ENCODE peak calls at places on chromosomes 16 and 17, in nine cellular contexts. G, I, L, A, K, U, M, Q and Y are unnamed samples.

GRCh38 chr17:21211825-21212479 is 2.0 kb downstream of the TMEM11 start:
- DNase-seq in K (no peak), M (no peak), G (no peak), Q (peak), I (no peak), U (no peak), L (no peak), A (no peak), Y (no peak)

GRCh38 chr17:77698903-77699615 is 259.4 kb upstream of the TNRC6C start:
- DNase-seq in U (no peak), G (no peak), I (no peak), M (no peak), K (no peak), A (no peak), Q (no peak), L (no peak), Y (no peak)

GRCh38 chr17:58305626-58306025 is 23.0 kb downstream of the TSPOAP1 start:
- DNase-seq in L (no peak), Q (no peak), G (no peak), I (no peak), M (no peak), U (no peak), A (no peak), K (no peak), Y (no peak)

GRCh38 chr17:40518401-40519088 is 17.1 kb upstream of the TNS4 start:
- DNase-seq in K (no peak), Q (no peak), G (no peak), I (no peak), L (no peak), A (no peak), M (no peak), U (peak), Y (no peak)

GRCh38 chr17:7045492-7046126 is 1.7 kb upstream of the SLC16A11 start:
- DNase-seq in I (peak), L (peak), K (no peak), U (peak), G (no peak), Q (no peak), M (no peak), A (peak), Y (peak)

GRCh38 chr17:4625181-4625601 is 16.3 kb downstream of the ALOX15 start:
- DNase-seq in G (no peak), K (no peak), Q (no peak), U (no peak), M (no peak), I (peak), L (no peak), A (no peak), Y (peak)

GRCh38 chr16:67922740-67923139 is 8.9 kb downstream of the CTRL start:
- DNase-seq in L (no peak), A (no peak), K (no peak), U (no peak), Q (no peak), M (no peak), G (no peak), I (no peak), Y (no peak)

GRCh38 chr16:4015275-4015990 is 100.8 kb downstream of the ADCY9 start:
- DNase-seq in Q (no peak), L (no peak), G (no peak), K (no peak), U (peak), M (no peak), I (no peak), A (no peak), Y (no peak)

GRCh38 chr17:2406271-2406902 is 5.5 kb upstream of the MNT start:
- DNase-seq in L (no peak), G (no peak), K (peak), U (no peak), A (no peak), Q (no peak), I (no peak), M (no peak), Y (no peak)

GRCh38 chr17:63478814-63479494 is 2.1 kb downstream of the ACE start:
- DNase-seq in G (peak), M (peak), U (peak), K (peak), Q (peak), A (peak), L (peak), I (peak), Y (peak)

GRCh38 chr16:75311383-75311938 is 60.0 kb upstream of the BCAR1 start:
- DNase-seq in I (peak), A (no peak), Q (no peak), U (no peak), L (no peak), K (no peak), M (no peak), G (no peak), Y (peak)

GRCh38 chr16:77760800-77761199 is 27.6 kb upstream of the VAT1L start:
- DNase-seq in Q (no peak), I (peak), M (no peak), A (no peak), G (no peak), L (no peak), U (no peak), K (no peak), Y (no peak)

GRCh38 chr17:35766903-35767510 is 6.3 kb downstream of the C17orf50 start:
- DNase-seq in G (peak), I (peak), U (peak), A (no peak), L (peak), Q (no peak), K (no peak), M (peak), Y (peak)

GRCh38 chr17:40329981-40330794 is 21.2 kb downstream of the RARA start:
- DNase-seq in M (peak), A (no peak), G (peak), K (peak), U (no peak), L (no peak), I (no peak), Q (no peak), Y (no peak)

GRCh38 chr17:752620-753219 is 656 bp upstream of the GEMIN4 start:
- DNase-seq in L (peak), A (no peak), I (peak), Q (no peak), K (peak), U (peak), M (peak), G (peak), Y (peak)

GRCh38 chr17:68897557-68897956 is 57.6 kb downstream of the ABCA8 start:
- DNase-seq in Q (no peak), U (no peak), I (no peak), L (no peak), A (no peak), G (no peak), M (no peak), K (no peak), Y (no peak)

GRCh38 chr16:87789437-87790277 is 23.9 kb upstream of the KLHDC4 start:
- DNase-seq in M (no peak), G (no peak), U (peak), Q (no peak), K (no peak), A (peak), L (no peak), I (peak), Y (peak)

GRCh38 chr17:5788266-5788900 is 204.1 kb upstream of the NLRP1 start:
- DNase-seq in K (no peak), A (no peak), I (peak), U (no peak), M (no peak), Q (no peak), G (no peak), L (no peak), Y (no peak)

GRCh38 chr16:1428511-1428910 is 2.4 kb upstream of the PERCC1 start:
- DNase-seq in K (no peak), A (no peak), G (peak), I (no peak), M (no peak), U (peak), L (peak), Q (no peak), Y (no peak)

GRCh38 chr16:89017956-89018604 is 41.1 kb upstream of the CBFA2T3 start:
- DNase-seq in I (no peak), G (no peak), M (no peak), L (no peak), A (no peak), K (no peak), Q (no peak), U (no peak), Y (peak)

GRCh38 chr16:82329070-82329469 is 159.0 kb upstream of the MPHOSPH6 start:
- DNase-seq in L (no peak), M (no peak), G (no peak), I (no peak), A (no peak), U (no peak), Q (no peak), K (no peak), Y (no peak)

GRCh38 chr16:56670640-56670934 is 973 bp downstream of the MT1H start:
- DNase-seq in A (no peak), G (no peak), U (no peak), Q (no peak), L (no peak), M (no peak), I (no peak), K (no peak), Y (no peak)

GRCh38 chr16:87808108-87808507 is 42.3 kb upstream of the KLHDC4 start:
- DNase-seq in L (no peak), Q (no peak), G (no peak), K (no peak), A (no peak), I (no peak), M (no peak), U (no peak), Y (no peak)

GRCh38 chr16:346587-346986 is 5.9 kb downstream of the AXIN1 start:
- DNase-seq in M (no peak), K (no peak), L (no peak), A (no peak), G (no peak), Q (no peak), U (no peak), I (peak), Y (no peak)

GRCh38 chr16:87705780-87706277 is 60.0 kb downstream of the KLHDC4 start:
- DNase-seq in K (peak), U (no peak), M (no peak), A (no peak), I (no peak), G (no peak), Q (no peak), L (no peak), Y (no peak)

GRCh38 chr16:49542391-49542891 is 168.8 kb downstream of the C16orf78 start:
- DNase-seq in G (no peak), M (no peak), A (no peak), L (no peak), U (no peak), I (no peak), Q (no peak), K (no peak), Y (no peak)

GRCh38 chr17:48804936-48805411 is 12.1 kb downstream of the TTLL6 start:
- DNase-seq in M (peak), U (peak), G (peak), K (peak), Q (no peak), L (peak), A (no peak), I (peak), Y (peak)

GRCh38 chr17:17874478-17874877 is 37.7 kb upstream of the SREBF1 start:
- DNase-seq in A (peak), U (no peak), G (peak), K (no peak), I (peak), M (peak), L (no peak), Q (no peak), Y (peak)

GRCh38 chr17:41511130-41511529 is 5.7 kb upstream of the KRT13 start:
- DNase-seq in G (no peak), K (no peak), A (no peak), U (no peak), M (no peak), L (no peak), I (no peak), Q (no peak), Y (no peak)

GRCh38 chr17:78111012-78111726 is 17.4 kb downstream of the TMC6 start:
- DNase-seq in U (no peak), I (no peak), M (no peak), G (no peak), Q (no peak), A (no peak), L (no peak), K (no peak), Y (no peak)

GRCh38 chr16:492211-492875 is 35.2 kb upstream of the CAPN15 start:
- DNase-seq in G (no peak), Q (no peak), I (no peak), K (no peak), L (peak), A (no peak), U (no peak), M (no peak), Y (no peak)

GRCh38 chr17:83058478-83059167 is 20.8 kb upstream of the METRNL start:
- DNase-seq in Q (no peak), I (no peak), A (no peak), K (peak), L (no peak), U (no peak), G (peak), M (no peak), Y (no peak)

GRCh38 chr17:11668633-11669032 is 70.4 kb downstream of the DNAH9 start:
- DNase-seq in K (no peak), Q (no peak), A (no peak), G (no peak), L (no peak), I (no peak), M (no peak), U (no peak), Y (no peak)

GRCh38 chr16:4131621-4132020 is 15.4 kb upstream of the ADCY9 start:
- DNase-seq in I (no peak), M (no peak), K (no peak), Q (no peak), G (no peak), L (no peak), U (no peak), A (no peak), Y (no peak)

GRCh38 chr16:60907645-60908044 is 1128.6 kb downstream of the CDH8 start:
- DNase-seq in Q (no peak), U (no peak), M (no peak), K (no peak), G (no peak), A (no peak), I (no peak), L (no peak), Y (peak)

GRCh38 chr17:81684442-81684911 is 666 bp downstream of the HGS start:
- DNase-seq in A (no peak), L (no peak), M (no peak), G (no peak), I (peak), U (peak), Q (no peak), K (no peak), Y (no peak)

GRCh38 chr16:70659546-70659945 is 13.2 kb downstream of the IL34 start:
- DNase-seq in K (no peak), G (no peak), L (no peak), I (no peak), M (no peak), Q (no peak), U (no peak), A (no peak), Y (no peak)

DNA sequence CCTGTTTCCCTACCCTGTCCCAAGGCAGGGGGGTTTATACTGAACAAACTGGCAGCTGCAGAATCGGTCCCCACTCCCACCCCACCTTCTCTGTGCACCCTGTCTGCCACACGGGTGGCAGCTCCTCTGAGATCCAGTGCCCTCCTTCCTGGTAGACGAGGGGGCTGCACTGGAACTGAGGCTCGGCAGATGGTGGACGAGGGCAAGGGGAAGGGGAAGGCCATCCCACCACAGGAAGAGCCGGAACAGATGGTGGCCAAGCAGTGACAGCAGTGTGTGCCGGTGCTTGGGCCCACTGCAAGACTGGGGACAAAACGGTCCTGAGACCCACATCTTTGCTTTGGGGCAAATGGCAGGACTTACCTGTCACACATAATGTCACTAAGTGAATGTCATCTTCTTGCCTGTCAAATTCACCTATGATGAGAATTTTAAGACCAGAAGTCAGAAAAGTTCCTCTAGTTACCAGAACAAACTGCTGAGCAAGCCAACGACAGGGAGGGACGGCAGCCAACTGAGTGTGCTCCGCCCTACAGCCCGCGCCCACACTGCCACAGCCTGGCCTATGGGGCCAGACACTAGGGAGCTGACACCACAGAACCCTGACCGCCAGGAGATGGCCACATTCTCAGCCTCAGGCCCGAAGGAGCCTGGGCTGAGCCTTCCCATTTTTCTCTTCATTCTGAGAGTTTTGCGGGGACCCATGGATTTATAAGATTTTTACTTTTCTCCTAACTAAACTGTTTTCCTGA is 14.4 kb downstream of the NTAN1 start:
- DNase-seq in L (no peak), I (peak), M (peak), U (no peak), K (peak), Q (no peak), A (no peak), G (peak), Y (peak)
- TF ChIP-seq CTCF in L (no peak), I (peak), M (no peak), U (no peak), K (no peak), Q (no peak), A (peak), G (peak), Y (peak)

GRCh38 chr16:79997257-79997656 is 396.7 kb upstream of the MAF start:
- DNase-seq in A (no peak), M (no peak), I (peak), U (no peak), L (peak), Q (no peak), G (no peak), K (no peak), Y (peak)
- TF ChIP-seq CTCF in A (peak), M (peak), I (peak), U (peak), L (peak), Q (peak), G (peak), K (peak), Y (peak)

GRCh38 chr17:28727727-28728363 is 743 bp upstream of the NEK8 start:
- DNase-seq in I (peak), U (peak), Q (peak), A (no peak), M (peak), K (peak), L (peak), G (peak), Y (no peak)
- TF ChIP-seq CTCF in I (peak), U (peak), Q (peak), A (peak), M (no peak), K (peak), L (peak), G (peak), Y (peak)

DNA sequence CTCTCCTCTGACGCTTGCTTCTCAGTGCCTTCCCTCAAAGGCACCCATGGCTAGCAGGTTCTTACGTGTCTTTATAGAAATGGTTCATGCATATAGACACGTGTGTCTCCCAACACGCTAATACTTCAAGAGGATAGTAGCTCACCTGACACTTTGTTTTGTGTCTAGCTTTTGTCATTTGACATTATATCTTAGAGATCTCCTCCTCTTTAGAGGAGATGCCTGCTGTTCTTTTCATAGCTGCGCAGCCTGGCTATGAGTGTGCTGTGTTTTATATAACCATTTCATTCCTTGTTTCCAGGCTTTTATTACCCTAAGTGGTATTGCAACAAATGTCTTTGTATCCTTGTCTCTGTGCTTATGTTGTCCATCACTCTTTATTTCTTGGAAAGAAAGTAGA is 411.7 kb downstream of the CPPED1 start:
- DNase-seq in K (no peak), L (no peak), Q (no peak), M (no peak), G (no peak), U (no peak), I (no peak), A (no peak), Y (no peak)
- TF ChIP-seq CTCF in K (no peak), L (no peak), Q (no peak), M (no peak), G (no peak), U (no peak), I (no peak), A (no peak), Y (no peak)

GRCh38 chr17:30513346-30513745 is 36.1 kb downstream of the GOSR1 start:
- DNase-seq in K (no peak), Q (no peak), L (no peak), I (peak), G (no peak), U (no peak), A (no peak), M (no peak), Y (peak)

GRCh38 chr17:30519166-30519565 is 42.0 kb downstream of the GOSR1 start:
- DNase-seq in K (no peak), U (no peak), Q (no peak), M (no peak), L (no peak), A (no peak), G (no peak), I (no peak), Y (no peak)

GRCh38 chr17:30517786-30518185 is 40.6 kb downstream of the GOSR1 start:
- DNase-seq in M (no peak), A (no peak), G (no peak), U (no peak), I (no peak), K (no peak), Q (no peak), L (no peak), Y (peak)

GRCh38 chr17:30519707-30520106 is 42.5 kb downstream of the GOSR1 start:
- DNase-seq in U (no peak), K (no peak), G (no peak), M (no peak), L (no peak), A (peak), I (peak), Q (no peak), Y (peak)

DNA sequence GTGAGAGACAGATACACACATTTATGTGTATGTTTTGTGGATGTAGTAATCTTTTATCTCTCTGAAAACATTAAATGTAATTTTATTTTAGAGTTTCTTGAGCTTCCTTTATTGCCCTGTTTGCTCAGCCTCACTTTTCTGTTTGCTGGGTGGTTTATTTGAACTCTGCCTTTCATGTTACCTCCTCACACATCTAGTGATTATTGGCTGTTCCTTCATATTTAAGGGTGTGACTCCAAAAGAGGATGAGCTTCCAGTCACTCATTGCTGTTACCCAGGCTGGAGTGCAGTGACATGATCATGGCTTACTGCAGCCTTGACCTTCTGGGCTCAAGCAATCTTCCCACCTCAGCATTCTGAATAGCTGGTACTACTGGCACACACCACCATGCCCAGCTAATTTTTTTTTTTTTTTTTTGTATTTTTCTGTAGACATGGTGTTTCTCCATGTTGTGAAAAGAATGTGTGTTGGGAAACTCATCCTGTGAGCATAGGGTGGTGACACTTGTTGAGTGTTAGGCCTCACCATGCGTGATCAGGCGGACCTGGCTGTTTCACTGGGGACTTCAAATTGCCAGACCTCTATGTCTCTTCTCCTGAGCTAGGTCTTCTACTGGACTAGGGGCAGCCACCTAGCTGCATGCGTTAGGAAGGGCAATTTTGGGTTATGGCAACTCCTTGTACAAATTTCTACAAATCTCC is 37.8 kb downstream of the GOSR1 start:
- DNase-seq in I (no peak), L (no peak), M (no peak), Q (no peak), U (no peak), A (no peak), G (no peak), K (no peak), Y (no peak)
- TF ChIP-seq CTCF in I (no peak), L (no peak), M (no peak), Q (no peak), U (no peak), A (no peak), G (no peak), K (no peak), Y (no peak)

GRCh38 chr17:44775136-44775837 is 16.5 kb downstream of the ADAM11 start:
- DNase-seq in K (peak), A (no peak), I (peak), Q (peak), L (peak), U (peak), M (peak), G (peak), Y (peak)
- TF ChIP-seq CTCF in K (peak), A (no peak), I (no peak), Q (no peak), L (no peak), U (peak), M (peak), G (no peak), Y (no peak)

GRCh38 chr17:67546578-67547527 is 169.8 kb downstream of the PITPNC1 start:
- DNase-seq in G (peak), M (peak), K (peak), L (peak), U (no peak), I (peak), Q (peak), A (no peak), Y (no peak)
- TF ChIP-seq CTCF in G (peak), M (no peak), K (no peak), L (no peak), U (no peak), I (peak), Q (no peak), A (no peak), Y (no peak)